ENCODE peak calls at places on chromosome 10, in five cellular contexts. N, D, H, B and Z are unnamed samples.

GRCh38 chr10:129328531-129328930 is 138.5 kb upstream of the MGMT start:
- DNase-seq in N (no peak), H (no peak), D (no peak), B (no peak), Z (no peak)

GRCh38 chr10:38045129-38045528 is 34.7 kb downstream of the ZNF33A start:
- DNase-seq in N (no peak), D (no peak), B (no peak), H (no peak), Z (no peak)

GRCh38 chr10:5811387-5811821 is 1.8 kb downstream of the GDI2 start:
- DNase-seq in H (peak), N (peak), D (no peak), B (no peak), Z (no peak)

GRCh38 chr10:82251222-82251977 is 376.4 kb downstream of the NRG3 start:
- DNase-seq in H (no peak), N (no peak), D (no peak), B (no peak), Z (no peak)

GRCh38 chr10:98410759-98411158 is 4.2 kb downstream of the PYROXD2 start:
- DNase-seq in D (no peak), N (no peak), H (no peak), B (no peak), Z (no peak)

GRCh38 chr10:118311505-118311904 is 30.6 kb downstream of the FAM204A start:
- DNase-seq in H (no peak), N (no peak), B (no peak), D (no peak), Z (no peak)

GRCh38 chr10:18260308-18260971 is 120.2 kb downstream of the CACNB2 start:
- DNase-seq in B (no peak), H (peak), N (no peak), D (no peak), Z (no peak)

GRCh38 chr10:133025558-133026090 is 62.1 kb upstream of the ADGRA1 start:
- DNase-seq in D (no peak), H (no peak), B (no peak), N (no peak), Z (no peak)

GRCh38 chr10:125123363-125124113 is 36.8 kb downstream of the CTBP2 start:
- DNase-seq in D (no peak), N (peak), B (peak), H (peak), Z (no peak)

GRCh38 chr10:28587270-28587969 is 54.5 kb downstream of the WAC start:
- DNase-seq in D (no peak), N (peak), B (no peak), H (peak), Z (no peak)

GRCh38 chr10:103284170-103284569 is 7.2 kb downstream of the INA start:
- DNase-seq in B (no peak), N (peak), H (no peak), D (no peak), Z (no peak)

GRCh38 chr10:36711371-36711770 is 414.0 kb upstream of the ANKRD30A start:
- DNase-seq in D (no peak), N (peak), B (no peak), H (no peak), Z (no peak)

GRCh38 chr10:132689721-132690360 is 96.1 kb downstream of the NKX6-2 start:
- DNase-seq in N (no peak), D (no peak), B (peak), H (no peak), Z (no peak)

GRCh38 chr10:96695975-96696634 is 24.2 kb downstream of the PIK3AP1 start:
- DNase-seq in N (no peak), D (no peak), H (no peak), B (no peak), Z (no peak)

GRCh38 chr10:29807407-29807806 is 172.6 kb upstream of the SVIL start:
- DNase-seq in H (peak), B (no peak), D (no peak), N (peak), Z (no peak)

GRCh38 chr10:110138197-110138812 is 69.1 kb upstream of the MXI1 start:
- DNase-seq in B (no peak), H (peak), D (no peak), N (peak), Z (peak)

GRCh38 chr10:11578802-11579255 is 32.6 kb downstream of the USP6NL start:
- DNase-seq in N (no peak), D (peak), H (no peak), B (no peak), Z (peak)

GRCh38 chr10:52043811-52044210 is 270.3 kb upstream of the DKK1 start:
- DNase-seq in B (no peak), H (no peak), N (no peak), D (no peak), Z (no peak)

GRCh38 chr10:26858707-26859034 is 2.1 kb downstream of the ABI1 start:
- DNase-seq in B (no peak), H (no peak), D (no peak), N (no peak), Z (no peak)

GRCh38 chr10:3745582-3745981 is 39.4 kb downstream of the KLF6 start:
- DNase-seq in N (no peak), B (no peak), D (no peak), H (no peak), Z (no peak)

GRCh38 chr10:34520084-34520483 is 295.0 kb downstream of the PARD3 start:
- DNase-seq in N (no peak), H (peak), B (no peak), D (no peak), Z (no peak)

GRCh38 chr10:127887497-127888415 is 5.0 kb downstream of the CLRN3 start:
- DNase-seq in H (no peak), D (no peak), B (no peak), N (no peak), Z (no peak)

GRCh38 chr10:44172883-44173557 is 211.9 kb downstream of the CXCL12 start:
- DNase-seq in D (no peak), H (no peak), B (no peak), N (no peak), Z (no peak)

GRCh38 chr10:71312840-71313789 is 5.9 kb upstream of the SLC29A3 start:
- DNase-seq in D (no peak), N (peak), B (peak), H (peak), Z (no peak)

GRCh38 chr10:95077556-95077955 is 8.3 kb upstream of the CYP2C8 start:
- DNase-seq in D (no peak), H (no peak), N (no peak), B (no peak), Z (no peak)

GRCh38 chr10:111360260-111360925 is 283.6 kb downstream of the ADRA2A start:
- DNase-seq in N (peak), D (peak), B (peak), H (no peak), Z (peak)

GRCh38 chr10:124547651-124548168 is 86.1 kb downstream of the LHPP start:
- DNase-seq in H (no peak), D (no peak), N (no peak), B (no peak), Z (no peak)

GRCh38 chr10:71475243-71475871 is 78.6 kb downstream of the CDH23 start:
- DNase-seq in D (no peak), N (no peak), H (no peak), B (no peak), Z (no peak)

GRCh38 chr10:34906021-34906965 is 91.2 kb upstream of the PARD3 start:
- DNase-seq in D (no peak), H (peak), B (peak), N (no peak), Z (no peak)

GRCh38 chr10:91745086-91745831 is 53.0 kb upstream of the TNKS2 start:
- DNase-seq in B (no peak), N (peak), D (no peak), H (peak), Z (no peak)

GRCh38 chr10:79930267-79930666 is 18.6 kb downstream of the SFTPD start:
- DNase-seq in B (no peak), D (no peak), N (peak), H (no peak), Z (no peak)

GRCh38 chr10:98339790-98340189 is 71.8 kb upstream of the LOXL4 start:
- DNase-seq in N (no peak), D (peak), B (no peak), H (no peak), Z (peak)

GRCh38 chr10:13526952-13527863 is 1.6 kb downstream of the BEND7 start:
- DNase-seq in B (no peak), H (peak), D (no peak), N (peak), Z (peak)

GRCh38 chr10:126063353-126063791 is 167.0 kb downstream of the FANK1 start:
- DNase-seq in B (no peak), H (peak), N (peak), D (no peak), Z (no peak)

GRCh38 chr10:90912854-90913479 is 7.9 kb downstream of the ANKRD1 start:
- DNase-seq in D (no peak), H (no peak), B (no peak), N (no peak), Z (no peak)

GRCh38 chr10:23351914-23352313 is 7.3 kb upstream of the C10orf67 start:
- DNase-seq in B (no peak), D (no peak), N (peak), H (peak), Z (no peak)

GRCh38 chr10:116014326-116014725 is 258.7 kb downstream of the GFRA1 start:
- DNase-seq in N (no peak), H (no peak), B (no peak), D (no peak), Z (no peak)

GRCh38 chr10:99983280-99983988 is 26.3 kb downstream of the DNMBP start:
- DNase-seq in N (peak), H (peak), D (no peak), B (no peak), Z (no peak)

GRCh38 chr10:86646933-86647332 is 7.4 kb upstream of the OPN4 start:
- DNase-seq in D (no peak), N (no peak), B (no peak), H (no peak), Z (no peak)

GRCh38 chr10:86642499-86642898 is 11.8 kb upstream of the OPN4 start:
- DNase-seq in B (no peak), H (peak), N (peak), D (no peak), Z (no peak)

GRCh38 chr10:86645111-86645445 is 9.3 kb upstream of the OPN4 start:
- DNase-seq in D (no peak), N (no peak), H (no peak), B (no peak), Z (no peak)

GRCh38 chr10:86646532-86646931 is 7.8 kb upstream of the OPN4 start:
- DNase-seq in B (no peak), H (no peak), D (no peak), N (no peak), Z (no peak)

GRCh38 chr10:86644412-86645110 is 9.8 kb upstream of the OPN4 start:
- DNase-seq in N (peak), D (no peak), H (peak), B (no peak), Z (peak)
- TF ChIP-seq CTCF in N (peak), D (peak), H (no peak), B (no peak), Z (peak)

GRCh38 chr10:15748137-15748536 is 28.4 kb upstream of the ITGA8 start:
- DNase-seq in D (no peak), H (no peak), N (peak), B (no peak), Z (no peak)
- TF ChIP-seq CTCF in D (no peak), H (no peak), N (no peak), B (no peak), Z (no peak)

GRCh38 chr10:10233256-10233655 is 784.4 kb upstream of the CELF2 start:
- DNase-seq in H (no peak), D (no peak), N (no peak), B (no peak), Z (no peak)
- TF ChIP-seq CTCF in H (no peak), D (no peak), N (no peak), B (no peak), Z (no peak)

DNA sequence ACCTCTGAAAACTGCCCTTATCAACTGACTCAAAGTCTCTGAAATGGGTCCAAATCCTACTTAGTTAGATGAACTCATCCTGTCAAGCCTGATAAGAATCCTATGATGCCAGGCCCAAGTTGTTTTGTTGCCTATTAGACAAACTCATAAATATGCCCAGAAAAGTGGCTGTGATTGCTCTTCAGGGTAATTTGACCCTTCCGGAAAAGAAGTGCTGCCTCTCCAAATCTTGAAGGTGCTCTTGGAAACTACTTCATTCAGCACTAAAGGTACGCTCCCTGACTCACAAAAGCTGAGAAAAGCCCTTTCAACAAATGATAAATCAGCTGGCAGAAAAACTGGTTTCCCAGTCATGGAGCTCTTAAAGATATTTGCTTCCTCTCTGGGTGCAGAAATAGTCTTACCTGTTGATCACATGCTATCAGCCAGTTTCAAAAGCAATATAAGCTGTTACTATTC is 6.7 kb downstream of the IFIT5 start:
- DNase-seq in B (no peak), D (no peak), N (no peak), H (no peak), Z (no peak)
- TF ChIP-seq CTCF in B (no peak), D (no peak), N (no peak), H (no peak), Z (no peak)